ENCODE peak calls at places on chromosomes 12 and 14, in four cellular contexts. Q is HFF-Myc, T is gastrocnemius medialis, F is kidney epithelial cell. P is an unnamed sample.
A peak's percentile ranks its signal among the peaks of the same experiment; 100 is the strongest.

GRCh38 chr14:97489750-97490149 is 692.6 kb downstream of the VRK1 start:
- DNase-seq in Q (no peak), T (no peak), F (no peak), P (no peak)

GRCh38 chr12:52487211-52487610 is 5.8 kb downstream of the KRT6A start:
- DNase-seq in Q (no peak), T (no peak), F (no peak), P (no peak)

GRCh38 chr14:101128478-101129450 is 225.2 kb upstream of the RTL1 start:
- DNase-seq in Q (no peak), T (no peak), F (no peak), P (no peak)

GRCh38 chr14:75047506-75047905 is 3.8 kb downstream of the MLH3 start:
- DNase-seq in Q (no peak), T (no peak), F (no peak), P (no peak)

GRCh38 chr14:100677152-100677924 is 49.4 kb upstream of the DLK1 start:
- DNase-seq in Q (no peak), T (no peak), F (no peak), P (peak; percentile 67)

GRCh38 chr14:67358914-67359313 is 690 bp downstream of the ATP6V1D start:
- DNase-seq in Q (no peak), T (no peak), F (no peak), P (no peak)

GRCh38 chr14:76710093-76711010 is 50.9 kb upstream of the VASH1 start:
- DNase-seq in Q (no peak), T (no peak), F (no peak), P (no peak)

GRCh38 chr12:122855985-122856831 is 21.0 kb downstream of the HIP1R start:
- DNase-seq in Q (no peak), T (no peak), F (no peak), P (no peak)

GRCh38 chr12:75565795-75566194 is 54.4 kb upstream of the KRR1 start:
- DNase-seq in Q (no peak), T (no peak), F (no peak), P (no peak)

GRCh38 chr14:87643005-87643404 is 350.0 kb downstream of the GALC start:
- DNase-seq in Q (no peak), T (no peak), F (no peak), P (peak; percentile 66)

GRCh38 chr14:70655110-70655826 is 13.6 kb downstream of the TTC9 start:
- DNase-seq in Q (no peak), T (no peak), F (no peak), P (no peak)

GRCh38 chr12:114392909-114393308 is 13.0 kb downstream of the TBX5 start:
- DNase-seq in Q (no peak), T (no peak), F (no peak), P (no peak)

GRCh38 chr12:14993537-14994266 is 20.9 kb downstream of the PDE6H start:
- DNase-seq in Q (no peak), T (no peak), F (no peak), P (no peak)

GRCh38 chr14:68306934-68307758 is 485.7 kb downstream of the ZFP36L1 start:
- DNase-seq in Q (no peak), T (no peak), F (no peak), P (no peak)

GRCh38 chr12:32476446-32476845 is 77.1 kb downstream of the FGD4 start:
- DNase-seq in Q (no peak), T (no peak), F (no peak), P (no peak)

GRCh38 chr12:110543252-110543959 is 39.7 kb downstream of the PPTC7 start:
- DNase-seq in Q (peak; percentile 89), T (peak; percentile 99), F (no peak), P (peak; percentile 96)

GRCh38 chr12:53051058-53051880 is 1.4 kb downstream of the TNS2 start:
- DNase-seq in Q (no peak), T (peak; percentile 98), F (no peak), P (peak; percentile 94)

GRCh38 chr12:127822743-127823433 is 444.1 kb upstream of the TMEM132C start:
- DNase-seq in Q (no peak), T (no peak), F (no peak), P (no peak)

GRCh38 chr12:131097247-131098177 is 143.8 kb downstream of the ADGRD1 start:
- DNase-seq in Q (no peak), T (no peak), F (no peak), P (no peak)

GRCh38 chr14:95361373-95362179 is 41.9 kb upstream of the CLMN start:
- DNase-seq in Q (no peak), T (no peak), F (no peak), P (peak; percentile 59)

GRCh38 chr14:104891664-104892500 is 26.8 kb downstream of the CEP170B start:
- DNase-seq in Q (no peak), T (peak; percentile 1), F (no peak), P (no peak)

GRCh38 chr12:67649165-67650126 is 901 bp downstream of the DYRK2 start:
- DNase-seq in Q (no peak), T (peak; percentile 26), F (no peak), P (no peak)

GRCh38 chr12:4855121-4855924 is 54.4 kb upstream of the KCNA1 start:
- DNase-seq in Q (peak; percentile 76), T (peak; percentile 19), F (peak; percentile 34), P (peak; percentile 70)

GRCh38 chr14:34845869-34846268 is 29.3 kb downstream of the BAZ1A start:
- DNase-seq in Q (no peak), T (no peak), F (no peak), P (no peak)

GRCh38 chr14:92513204-92513965 is at the start of gene RIN3:
- DNase-seq in Q (no peak), T (no peak), F (no peak), P (no peak)

GRCh38 chr12:3557791-3558190 is 66.8 kb downstream of the PRMT8 start:
- DNase-seq in Q (no peak), T (no peak), F (no peak), P (no peak)

GRCh38 chr12:132173135-132174014 is 29.1 kb downstream of the NOC4L start:
- DNase-seq in Q (no peak), T (no peak), F (no peak), P (no peak)

GRCh38 chr12:49019120-49019430 is 499 bp upstream of the PRKAG1 start:
- DNase-seq in Q (no peak), T (no peak), F (no peak), P (no peak)

GRCh38 chr12:49018282-49019119 is at the start of gene PRKAG1:
- DNase-seq in Q (peak; percentile 82), T (peak; percentile 92), F (peak; percentile 88), P (peak; percentile 97)

GRCh38 chr12:49021292-49021915 is 2.8 kb upstream of the PRKAG1 start:
- DNase-seq in Q (no peak), T (no peak), F (no peak), P (no peak)

GRCh38 chr12:49020441-49020840 is 1.9 kb upstream of the PRKAG1 start:
- DNase-seq in Q (no peak), T (no peak), F (no peak), P (no peak)

GRCh38 chr12:49019435-49020317 is 1.1 kb upstream of the PRKAG1 start:
- DNase-seq in Q (no peak), T (no peak), F (no peak), P (no peak)
- TF ChIP-seq CTCF in Q (peak; percentile 28), T (no peak), F (peak; percentile 55), P (no peak)

DNA sequence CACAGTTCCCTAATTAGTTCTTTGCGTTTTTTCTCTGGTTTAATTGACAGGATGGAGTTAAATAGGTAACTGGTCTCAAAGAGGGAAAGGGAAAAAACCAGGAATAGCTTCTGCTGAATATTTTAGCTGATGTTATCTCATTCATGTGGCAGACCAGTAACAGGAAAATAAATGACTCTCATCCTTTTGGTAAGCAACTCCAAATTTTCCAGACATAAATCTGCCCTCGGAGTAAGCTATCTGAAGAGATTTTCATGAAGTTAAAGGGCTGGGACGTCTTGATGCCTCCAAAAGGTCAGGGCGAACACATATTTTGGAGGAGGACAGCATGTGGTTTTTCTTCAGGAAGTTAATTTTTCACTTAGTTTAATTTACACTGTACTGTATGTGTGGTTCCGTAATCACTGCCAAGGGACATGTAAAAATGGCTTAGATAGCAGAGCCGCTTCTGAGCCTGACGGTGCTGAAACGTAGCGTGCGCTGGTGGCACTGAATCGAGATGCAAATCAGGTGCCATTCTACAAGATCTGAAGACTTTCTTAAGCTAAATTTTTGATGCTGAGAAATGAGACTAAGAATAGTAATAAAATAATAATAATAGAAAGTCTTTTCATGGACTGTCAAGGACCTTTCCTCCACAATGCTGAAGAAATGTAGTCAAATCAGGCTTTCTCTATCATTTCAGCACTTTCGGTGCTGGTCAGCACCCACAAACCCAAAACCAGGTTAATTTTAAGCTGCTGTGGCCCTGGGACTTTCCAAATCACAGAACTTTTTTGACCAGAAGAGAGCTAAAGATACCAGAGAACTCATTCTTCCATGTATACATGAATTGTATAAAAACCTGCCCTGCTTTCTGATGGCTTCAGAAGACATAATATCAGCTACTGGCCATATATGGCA is 183.2 kb upstream of the LMO3 start:
- DNase-seq in Q (no peak), T (no peak), F (no peak), P (no peak)
- TF ChIP-seq CTCF in Q (no peak), T (no peak), F (no peak), P (no peak)

GRCh38 chr12:106956048-106956935 is 585 bp downstream of the TMEM263 start:
- DNase-seq in Q (peak; percentile 63), T (peak; percentile 39), F (peak; percentile 57), P (peak; percentile 70)
- TF ChIP-seq CTCF in Q (no peak), T (no peak), F (peak; percentile 22), P (peak; percentile 53)

DNA sequence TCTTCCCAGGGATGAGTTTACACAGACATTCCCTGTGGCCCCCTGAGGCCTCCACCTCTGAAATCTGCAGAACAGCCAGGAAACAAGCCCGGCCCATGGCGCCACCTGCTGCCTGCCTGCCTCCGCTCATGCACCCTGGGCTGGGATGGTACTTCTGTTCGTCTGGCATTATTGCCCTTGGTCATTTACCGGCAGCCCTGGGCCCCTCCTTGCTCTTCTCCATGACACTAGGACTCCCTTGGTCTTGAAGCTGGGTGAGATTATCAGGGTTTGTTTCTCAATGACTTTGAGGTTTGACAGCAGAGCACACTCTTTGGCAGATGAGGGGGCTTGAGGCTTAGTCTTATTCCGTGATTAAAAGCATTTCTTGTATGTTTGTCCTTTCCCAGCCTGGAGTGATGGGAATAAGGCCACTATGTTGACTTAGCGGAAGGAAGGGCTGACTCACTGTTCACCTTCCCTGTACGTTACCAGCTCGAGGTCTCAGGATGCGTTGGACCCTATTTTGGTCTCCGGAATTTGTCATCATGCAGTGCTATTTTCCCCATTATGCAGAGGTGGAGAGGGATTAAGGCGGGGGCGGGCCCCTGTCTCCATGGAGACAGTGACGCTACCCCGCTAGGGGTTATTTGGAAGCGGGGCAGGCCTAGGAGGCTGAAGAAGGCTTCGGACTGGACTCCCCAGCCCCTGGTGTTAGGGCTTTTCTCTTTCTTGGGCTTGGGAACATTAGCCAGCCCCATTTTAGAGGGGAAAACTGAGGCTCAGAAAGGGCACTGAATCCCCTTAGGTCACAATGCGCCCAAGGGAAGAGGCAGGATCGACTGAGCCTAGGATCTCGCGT is 709 bp upstream of the PEX5 start:
- DNase-seq in Q (peak; percentile 30), T (peak; percentile 17), F (peak; percentile 31), P (peak; percentile 77)
- TF ChIP-seq CTCF in Q (peak; percentile 78), T (peak; percentile 22), F (peak; percentile 86), P (peak; percentile 69)